ENCODE peak calls at places on chromosomes 12 and 14, in four cellular contexts. One of them, this sample, is unnamed.

GRCh38 chr14:65840118-65840751 is 427.7 kb downstream of the FUT8 start:
- DNase-seq in K562: no peak
- DNase-seq in A549: no peak
- DNase-seq in GM12878: no peak
- DNase-seq in this sample: no peak

GRCh38 chr14:71529855-71530254 is 402.4 kb upstream of the RGS6 start:
- DNase-seq in K562: no peak
- DNase-seq in A549: no peak
- DNase-seq in GM12878: no peak
- DNase-seq in this sample: no peak

GRCh38 chr12:109581856-109582255 is 8.3 kb downstream of the MVK start:
- DNase-seq in K562: no peak
- DNase-seq in A549: no peak
- DNase-seq in GM12878: no peak
- DNase-seq in this sample: no peak

GRCh38 chr12:84785951-84786350 is 126.6 kb downstream of the SLC6A15 start:
- DNase-seq in K562: no peak
- DNase-seq in A549: no peak
- DNase-seq in GM12878: no peak
- DNase-seq in this sample: no peak

GRCh38 chr14:91904956-91905645 is 37.8 kb upstream of the TC2N start:
- DNase-seq in K562: no peak
- DNase-seq in A549: no peak
- DNase-seq in GM12878: no peak
- DNase-seq in this sample: no peak

GRCh38 chr12:12159988-12160387 is 89.2 kb downstream of the BCL2L14 start:
- DNase-seq in K562: no peak
- DNase-seq in A549: no peak
- DNase-seq in GM12878: no peak
- DNase-seq in this sample: no peak

GRCh38 chr12:22285871-22286270 is 48.6 kb downstream of the ST8SIA1 start:
- DNase-seq in K562: no peak
- DNase-seq in A549: no peak
- DNase-seq in GM12878: no peak
- DNase-seq in this sample: no peak

GRCh38 chr12:57898308-57898970 is 42.9 kb upstream of the ATP23 start:
- DNase-seq in K562: no peak
- DNase-seq in A549: no peak
- DNase-seq in GM12878: peak; percentile 24
- DNase-seq in this sample: no peak

GRCh38 chr14:68593806-68594536 is 198.9 kb downstream of the ZFP36L1 start:
- DNase-seq in K562: no peak
- DNase-seq in A549: peak; percentile 59
- DNase-seq in GM12878: no peak
- DNase-seq in this sample: peak; percentile 46

GRCh38 chr14:71539660-71540285 is 392.5 kb upstream of the RGS6 start:
- DNase-seq in K562: no peak
- DNase-seq in A549: no peak
- DNase-seq in GM12878: no peak
- DNase-seq in this sample: no peak

GRCh38 chr14:35416108-35416750 is 11.7 kb upstream of the NFKBIA start:
- DNase-seq in K562: no peak
- DNase-seq in A549: no peak
- DNase-seq in GM12878: peak; percentile 75
- DNase-seq in this sample: no peak

GRCh38 chr12:55931780-55932545 is 1.0 kb downstream of the DGKA start:
- DNase-seq in K562: peak; percentile 67
- DNase-seq in A549: no peak
- DNase-seq in GM12878: no peak
- DNase-seq in this sample: no peak

GRCh38 chr14:77520626-77521025 is 22.0 kb upstream of the ISM2 start:
- DNase-seq in K562: no peak
- DNase-seq in A549: no peak
- DNase-seq in GM12878: no peak
- DNase-seq in this sample: no peak

GRCh38 chr14:20327005-20327869 is 5.8 kb downstream of the CCNB1IP1 start:
- DNase-seq in K562: no peak
- DNase-seq in A549: peak; percentile 74
- DNase-seq in GM12878: peak; percentile 35
- DNase-seq in this sample: peak; percentile 79

GRCh38 chr14:70888151-70888499 is 19.1 kb upstream of the PCNX1 start:
- DNase-seq in K562: no peak
- DNase-seq in A549: no peak
- DNase-seq in GM12878: no peak
- DNase-seq in this sample: no peak

GRCh38 chr14:42523656-42524055 is 917.0 kb downstream of the LRFN5 start:
- DNase-seq in K562: no peak
- DNase-seq in A549: no peak
- DNase-seq in GM12878: peak; percentile 36
- DNase-seq in this sample: no peak

GRCh38 chr14:65872536-65872935 is 460.0 kb downstream of the FUT8 start:
- DNase-seq in K562: no peak
- DNase-seq in A549: no peak
- DNase-seq in GM12878: no peak
- DNase-seq in this sample: no peak

GRCh38 chr14:34172052-34172451 is 221.2 kb upstream of the EGLN3 start:
- DNase-seq in K562: no peak
- DNase-seq in A549: no peak
- DNase-seq in GM12878: no peak
- DNase-seq in this sample: no peak

GRCh38 chr12:108214486-108214885 is 85.4 kb downstream of the WSCD2 start:
- DNase-seq in K562: peak; percentile 67
- DNase-seq in A549: no peak
- DNase-seq in GM12878: no peak
- DNase-seq in this sample: peak; percentile 3

GRCh38 chr12:88650715-88651114 is 70.4 kb upstream of the KITLG start:
- DNase-seq in K562: no peak
- DNase-seq in A549: peak; percentile 12
- DNase-seq in GM12878: no peak
- DNase-seq in this sample: no peak

GRCh38 chr14:45364565-45364964 is 111.6 kb upstream of the MIS18BP1 start:
- DNase-seq in K562: no peak
- DNase-seq in A549: no peak
- DNase-seq in GM12878: no peak
- DNase-seq in this sample: no peak

GRCh38 chr14:31752867-31753661 is 191.9 kb downstream of the NUBPL start:
- DNase-seq in K562: no peak
- DNase-seq in A549: no peak
- DNase-seq in GM12878: peak; percentile 3
- DNase-seq in this sample: no peak

GRCh38 chr14:65877631-65878030 is 465.1 kb downstream of the FUT8 start:
- DNase-seq in K562: no peak
- DNase-seq in A549: no peak
- DNase-seq in GM12878: no peak
- DNase-seq in this sample: no peak

GRCh38 chr14:51581017-51581881 is 70.5 kb upstream of the FRMD6 start:
- DNase-seq in K562: no peak
- DNase-seq in A549: peak; percentile 55
- DNase-seq in GM12878: no peak
- DNase-seq in this sample: no peak

GRCh38 chr14:98168196-98168985 is 1103.6 kb downstream of the BCL11B start:
- DNase-seq in K562: no peak
- DNase-seq in A549: no peak
- DNase-seq in GM12878: no peak
- DNase-seq in this sample: no peak

GRCh38 chr12:52264435-52264825 is 10.0 kb upstream of the KRT86 start:
- DNase-seq in K562: no peak
- DNase-seq in A549: no peak
- DNase-seq in GM12878: no peak
- DNase-seq in this sample: no peak

GRCh38 chr12:71727958-71728357 is 26.7 kb upstream of the RAB21 start:
- DNase-seq in K562: no peak
- DNase-seq in A549: no peak
- DNase-seq in GM12878: no peak
- DNase-seq in this sample: no peak

GRCh38 chr14:89617471-89618291 is 200.6 kb upstream of the FOXN3 start:
- DNase-seq in K562: no peak
- DNase-seq in A549: no peak
- DNase-seq in GM12878: no peak
- DNase-seq in this sample: peak; percentile 12

GRCh38 chr12:48366131-48366530 is 15.4 kb upstream of the ZNF641 start:
- DNase-seq in K562: no peak
- DNase-seq in A549: no peak
- DNase-seq in GM12878: no peak
- DNase-seq in this sample: no peak

DNA sequence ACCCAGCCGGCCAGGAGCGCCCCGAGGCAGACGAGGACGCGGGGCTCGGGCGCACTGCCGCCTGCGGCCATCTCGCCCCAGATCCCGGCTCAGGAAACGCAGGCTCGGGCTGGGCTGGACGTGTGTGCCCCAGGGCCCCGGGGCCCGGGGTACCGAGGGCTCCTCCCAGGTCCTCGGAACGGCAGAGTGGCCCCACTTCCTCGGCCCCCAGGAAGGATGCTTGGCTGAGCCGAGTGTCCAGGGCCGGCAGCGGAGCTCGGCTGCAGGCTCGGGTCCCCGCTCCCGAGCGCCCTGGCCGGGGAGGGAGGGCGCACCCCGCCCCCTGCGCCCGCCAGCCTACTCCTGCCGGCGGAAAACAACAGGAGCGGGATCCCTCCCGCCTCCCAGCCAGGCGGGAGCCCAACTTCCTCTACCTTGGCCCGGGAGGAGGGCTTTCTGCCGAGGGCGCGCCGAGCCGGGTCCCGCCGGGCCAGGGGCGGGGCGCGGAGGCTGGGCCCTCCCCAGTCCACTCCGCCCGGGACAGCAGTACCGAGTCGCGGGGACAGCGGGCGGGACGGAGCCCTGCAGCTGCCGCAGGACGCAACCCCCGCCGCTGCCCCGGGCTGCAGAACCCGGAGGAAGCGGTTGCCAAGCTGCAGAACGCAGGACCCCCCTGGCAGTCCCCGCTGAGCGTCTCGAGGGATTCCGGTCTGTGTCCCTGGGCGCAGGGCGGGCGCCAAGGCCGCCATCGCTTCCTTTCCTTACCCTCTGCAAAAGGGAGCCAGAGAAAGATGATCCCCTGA is at the start of gene VSIG10:
- DNase-seq in K562: peak; percentile 78
- DNase-seq in A549: peak; percentile 81
- DNase-seq in GM12878: no peak
- DNase-seq in this sample: peak; percentile 71
- TF ChIP-seq CHD4 in K562: no peak
- TF ChIP-seq CHD4 in A549: no peak
- TF ChIP-seq CHD4 in GM12878: no peak
- TF ChIP-seq CHD4 in this sample: no peak

GRCh38 chr12:111141205-111141604 is 220.8 kb upstream of the MYL2 start:
- DNase-seq in K562: no peak
- DNase-seq in A549: no peak
- DNase-seq in GM12878: no peak
- DNase-seq in this sample: no peak
- TF ChIP-seq CHD4 in K562: no peak
- TF ChIP-seq CHD4 in A549: no peak
- TF ChIP-seq CHD4 in GM12878: no peak
- TF ChIP-seq CHD4 in this sample: no peak

GRCh38 chr14:104666981-104667380 is 22.4 kb upstream of the INF2 start:
- DNase-seq in K562: no peak
- DNase-seq in A549: no peak
- DNase-seq in GM12878: no peak
- DNase-seq in this sample: no peak

GRCh38 chr14:104664588-104664987 is 24.8 kb upstream of the INF2 start:
- DNase-seq in K562: no peak
- DNase-seq in A549: no peak
- DNase-seq in GM12878: no peak
- DNase-seq in this sample: no peak

GRCh38 chr14:104665092-104665662 is 24.2 kb upstream of the INF2 start:
- DNase-seq in K562: no peak
- DNase-seq in A549: no peak
- DNase-seq in GM12878: no peak
- DNase-seq in this sample: no peak

GRCh38 chr14:104664107-104664506 is 25.3 kb upstream of the INF2 start:
- DNase-seq in K562: no peak
- DNase-seq in A549: no peak
- DNase-seq in GM12878: no peak
- DNase-seq in this sample: no peak

DNA sequence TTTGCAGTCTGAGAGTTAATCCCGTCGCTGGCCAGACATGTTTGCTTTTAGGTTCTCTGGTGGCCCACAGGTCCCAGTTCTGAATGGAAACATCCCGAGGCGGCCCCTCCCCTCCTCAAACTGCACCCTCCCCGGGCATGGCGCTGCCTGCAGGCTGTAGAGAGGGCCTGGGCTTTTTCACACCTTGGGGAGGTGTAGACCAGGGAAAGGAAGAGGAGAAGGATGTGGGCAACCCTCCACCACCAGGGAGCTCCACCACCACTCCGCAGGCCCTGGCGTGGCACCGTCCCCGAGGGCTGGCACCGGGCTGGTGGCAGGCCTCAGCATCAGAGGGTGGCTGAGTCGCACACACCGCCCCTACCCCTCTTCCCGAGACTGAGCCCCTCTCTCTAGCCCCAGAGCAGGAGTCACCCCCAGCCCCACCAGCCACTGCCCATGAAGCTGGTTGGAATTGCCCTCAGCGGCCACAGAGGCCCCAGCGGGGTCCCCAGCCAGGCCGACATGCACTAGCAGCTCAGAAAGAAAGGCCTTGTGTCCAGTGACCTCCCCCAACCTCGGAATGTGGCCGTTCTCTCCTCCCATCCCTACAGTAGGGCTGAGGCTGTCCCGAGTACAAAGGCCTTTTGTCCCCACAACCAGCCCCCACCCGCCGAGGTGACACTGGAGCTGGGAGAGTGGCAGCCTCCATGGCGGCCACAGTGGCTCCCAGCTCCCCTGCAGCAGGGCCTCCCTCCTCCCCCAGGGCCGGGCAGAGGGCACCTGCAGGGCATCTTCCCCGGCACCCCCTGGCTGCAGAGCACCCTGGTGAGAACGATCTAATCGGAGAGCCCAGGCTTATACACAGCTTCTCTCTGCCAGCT is 23.5 kb upstream of the INF2 start:
- DNase-seq in K562: no peak
- DNase-seq in A549: peak; percentile 77
- DNase-seq in GM12878: no peak
- DNase-seq in this sample: peak; percentile 96
- TF ChIP-seq CHD4 in K562: no peak
- TF ChIP-seq CHD4 in A549: no peak
- TF ChIP-seq CHD4 in GM12878: no peak
- TF ChIP-seq CHD4 in this sample: no peak

DNA sequence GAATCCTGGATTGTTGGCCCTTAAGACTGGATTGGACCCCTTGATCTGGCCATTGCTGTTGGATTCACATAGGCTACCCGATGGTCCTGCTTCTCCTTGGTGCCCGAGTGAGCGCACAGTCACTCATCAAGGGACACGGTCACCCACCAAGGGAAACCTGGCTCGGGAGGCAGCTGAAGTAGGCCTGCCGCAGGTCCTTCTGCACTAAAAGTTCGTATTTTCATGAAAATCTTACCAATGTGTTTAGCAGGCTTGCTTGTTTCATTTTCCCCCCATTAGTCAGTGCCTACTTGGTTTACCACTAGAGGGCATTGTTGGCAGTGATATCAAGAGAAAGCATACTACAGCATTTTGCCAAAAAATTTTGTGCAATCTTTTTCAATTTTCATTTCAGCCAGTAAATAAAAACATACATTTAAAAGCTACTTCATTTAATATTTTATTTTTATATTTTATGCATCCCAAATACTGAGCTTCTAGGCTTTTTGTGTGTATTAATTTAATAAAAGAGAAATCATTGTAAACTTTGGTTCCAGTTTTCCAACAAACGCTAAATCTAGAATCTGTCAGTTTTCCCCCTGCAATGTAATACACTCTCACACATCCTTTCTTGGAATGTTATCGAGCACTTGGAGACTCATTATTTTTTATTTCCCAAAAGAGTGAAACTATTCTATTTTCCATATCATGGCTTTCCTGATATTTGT is 116.7 kb downstream of the LMNTD1 start:
- DNase-seq in K562: peak; percentile 18
- DNase-seq in A549: peak; percentile 83
- DNase-seq in GM12878: peak; percentile 20
- DNase-seq in this sample: peak; percentile 49
- TF ChIP-seq CHD4 in K562: no peak
- TF ChIP-seq CHD4 in A549: no peak
- TF ChIP-seq CHD4 in GM12878: no peak
- TF ChIP-seq CHD4 in this sample: no peak

This sample was measured in HepG2.